ENCODE peak calls at places on chromosomes 11 and 22, in four cellular contexts. N, L, V and Q are unnamed samples. For H3K36me3 and H3K4me1, the result is how much of the 10 kb centered on the place peaks cover.

GRCh38 chr11:77522215-77522614 is 48.3 kb upstream of the PAK1 start:
- DNase-seq in L (no peak), N (no peak), V (no peak), Q (no peak)

GRCh38 chr11:12017865-12018453 is 9.5 kb upstream of the DKK3 start:
- DNase-seq in L (no peak), V (no peak), N (no peak), Q (no peak)

GRCh38 chr11:72395993-72396392 is 38.3 kb downstream of the CLPB start:
- DNase-seq in L (no peak), V (no peak), N (peak), Q (no peak)

GRCh38 chr11:78138281-78138680 is 1.1 kb downstream of the ALG8 start:
- DNase-seq in N (no peak), V (no peak), L (no peak), Q (no peak)

GRCh38 chr11:606245-606644 is 9.5 kb downstream of the IRF7 start:
- DNase-seq in V (peak), N (no peak), L (no peak), Q (no peak)

GRCh38 chr11:11500744-11501487 is 120.9 kb downstream of the GALNT18 start:
- DNase-seq in N (no peak), L (peak), V (no peak), Q (no peak)

GRCh38 chr22:20569059-20570058 is 61.9 kb downstream of the MED15 start:
- DNase-seq in L (no peak), V (peak), N (no peak), Q (peak)

GRCh38 chr11:120714448-120714847 is 202.9 kb downstream of the GRIK4 start:
- DNase-seq in L (no peak), N (no peak), V (no peak), Q (no peak)

DNA sequence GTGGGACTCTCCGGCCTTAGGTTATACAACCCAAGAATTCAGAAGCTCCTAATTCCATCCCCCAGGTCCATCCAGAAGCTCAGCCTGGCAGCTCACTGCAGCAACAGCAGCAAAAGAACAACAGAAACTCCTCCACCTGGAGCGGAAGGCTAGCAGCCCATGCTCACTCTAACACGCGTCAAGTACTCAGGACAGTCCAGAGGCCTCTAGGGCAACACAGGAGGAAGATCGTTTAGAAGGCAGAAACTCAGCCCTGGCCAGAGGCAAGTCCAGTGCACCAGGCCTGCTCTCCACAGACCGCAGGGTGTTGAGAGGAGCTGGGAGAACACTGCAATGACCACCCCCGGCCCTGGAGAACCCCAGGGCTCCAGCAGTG is 17.1 kb downstream of the PLA2G6 start:
- DNase-seq in L (no peak), V (no peak), N (no peak), Q (no peak)
- H3K36me3 ChIP-seq in L (under half), V (under half), N (under half), Q (under half)

GRCh38 chr22:36329217-36330078 is 58.3 kb downstream of the MYH9 start:
- DNase-seq in N (no peak), V (peak), L (peak), Q (no peak)
- H3K4me1 ChIP-seq in N (half or more), V (half or more), L (under half), Q (half or more)

DNA sequence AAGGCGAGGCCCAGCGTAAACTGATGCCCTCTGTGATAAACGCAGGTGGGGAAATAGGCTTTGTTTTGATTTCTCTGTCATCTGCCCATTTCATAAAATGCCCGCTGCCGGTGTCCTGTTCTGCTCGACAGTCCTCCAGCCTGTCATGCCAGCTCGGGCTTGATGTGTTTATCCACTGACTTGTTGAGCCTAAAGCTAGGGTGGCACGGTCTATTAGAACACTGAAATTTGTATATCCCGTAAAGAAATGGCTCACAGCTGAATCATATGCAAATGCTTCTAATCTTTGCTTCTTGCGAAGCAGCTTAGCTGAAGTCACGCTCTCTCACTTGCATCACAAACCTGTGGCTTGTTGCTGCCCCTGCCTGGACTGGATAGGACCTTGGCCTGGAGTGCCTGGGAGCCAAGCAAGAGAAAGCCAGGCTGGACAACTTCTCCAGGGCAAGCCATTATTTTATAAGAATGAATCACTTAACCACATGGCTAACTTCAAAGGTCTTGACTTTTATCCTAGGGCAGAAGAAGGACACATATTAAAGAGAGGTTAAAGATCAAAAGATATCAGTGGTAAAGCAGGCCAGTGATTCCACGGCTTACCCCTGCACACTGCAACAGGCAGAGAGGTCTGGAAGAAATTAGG is 33.1 kb downstream of the EHF start:
- DNase-seq in L (no peak), N (peak), V (peak), Q (no peak)
- TF ChIP-seq CTCF in L (no peak), N (no peak), V (no peak), Q (no peak)

DNA sequence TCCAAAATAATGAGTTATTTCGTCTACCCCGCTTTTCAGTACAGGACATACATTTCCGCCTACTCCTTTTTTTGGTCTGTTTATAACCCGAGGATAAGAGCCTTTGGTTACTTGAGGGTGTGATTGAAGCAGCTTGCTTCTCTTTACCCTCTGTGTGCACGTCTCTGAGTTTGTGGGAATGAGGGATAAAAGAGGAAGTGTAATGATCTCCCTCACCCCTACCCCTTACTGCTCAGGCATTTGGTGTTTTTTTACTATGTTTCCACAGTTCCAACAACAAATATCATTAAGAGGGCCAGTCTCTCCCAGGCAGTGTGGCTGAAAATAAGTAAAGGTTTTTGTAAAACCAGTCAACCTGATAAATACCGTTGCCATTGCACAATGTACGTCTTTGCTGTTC is 83.2 kb upstream of the GAL start:
- DNase-seq in L (no peak), N (no peak), V (no peak), Q (no peak)
- H3K36me3 ChIP-seq in L (half or more), N (half or more), V (half or more), Q (under half)

GRCh38 chr22:39917091-39917703 is 16.3 kb downstream of the GRAP2 start:
- DNase-seq in L (no peak), V (no peak), N (no peak), Q (no peak)

GRCh38 chr22:39914584-39914983 is 13.7 kb downstream of the GRAP2 start:
- DNase-seq in N (no peak), L (no peak), V (no peak), Q (no peak)

GRCh38 chr22:39913886-39914285 is 13.0 kb downstream of the GRAP2 start:
- DNase-seq in N (no peak), V (no peak), L (no peak), Q (no peak)

GRCh38 chr22:39916496-39916895 is 15.6 kb downstream of the GRAP2 start:
- DNase-seq in L (no peak), N (no peak), V (no peak), Q (no peak)

DNA sequence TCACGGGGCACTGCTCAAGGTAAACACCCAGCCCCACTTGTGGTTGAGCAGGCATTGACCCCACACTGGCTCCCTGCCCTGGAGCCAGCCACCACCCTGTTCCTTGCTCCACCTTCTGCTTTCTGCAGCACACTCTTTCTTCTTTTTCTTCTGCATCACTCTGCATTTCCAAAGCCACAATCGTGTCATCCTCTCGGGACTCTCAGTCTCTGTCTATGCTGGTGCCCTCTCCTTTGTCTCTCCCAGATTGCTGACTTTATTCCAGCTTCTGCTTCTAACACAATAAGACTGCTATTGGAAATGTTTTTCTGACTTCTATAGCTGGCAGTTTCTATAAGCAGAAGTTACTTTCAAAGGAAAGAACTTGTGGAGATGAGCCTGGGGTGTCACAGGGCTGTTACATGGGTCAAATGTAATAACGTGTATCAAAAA is 14.4 kb downstream of the GRAP2 start:
- DNase-seq in N (no peak), L (no peak), V (no peak), Q (no peak)
- H3K4me1 ChIP-seq in N (under half), L (under half), V (under half), Q (under half)

GRCh38 chr11:123437236-123437979 is 7.3 kb downstream of the GRAMD1B start:
- DNase-seq in L (no peak), N (no peak), V (no peak), Q (no peak)

GRCh38 chr11:123431619-123432018 is 1.6 kb downstream of the GRAMD1B start:
- DNase-seq in N (no peak), L (no peak), V (no peak), Q (no peak)

GRCh38 chr11:123430736-123431356 is 777 bp downstream of the GRAMD1B start:
- DNase-seq in N (no peak), V (peak), L (no peak), Q (peak)

GRCh38 chr11:123434911-123435310 is 4.8 kb downstream of the GRAMD1B start:
- DNase-seq in V (no peak), L (no peak), N (no peak), Q (no peak)

GRCh38 chr11:123434262-123434661 is 4.2 kb downstream of the GRAMD1B start:
- DNase-seq in N (no peak), V (no peak), L (no peak), Q (no peak)
- TF ChIP-seq CTCF in N (no peak), V (no peak), L (peak), Q (no peak)

GRCh38 chr22:39517470-39517869 is 2.9 kb upstream of the ATF4 start:
- DNase-seq in V (peak), L (no peak), N (no peak), Q (no peak)
- H3K36me3 ChIP-seq in V (half or more), L (under half), N (under half), Q (under half)

GRCh38 chr22:17376950-17377349 is 7.7 kb downstream of the CECR2 start:
- DNase-seq in L (no peak), N (no peak), V (no peak), Q (no peak)
- H3K4me1 ChIP-seq in L (under half), N (under half), V (under half), Q (under half)

GRCh38 chr11:31340903-31341572 is 28.5 kb downstream of the DCDC1 start:
- DNase-seq in N (no peak), L (peak), V (no peak), Q (no peak)
- TF ChIP-seq CTCF in N (no peak), L (peak), V (peak), Q (peak)

DNA sequence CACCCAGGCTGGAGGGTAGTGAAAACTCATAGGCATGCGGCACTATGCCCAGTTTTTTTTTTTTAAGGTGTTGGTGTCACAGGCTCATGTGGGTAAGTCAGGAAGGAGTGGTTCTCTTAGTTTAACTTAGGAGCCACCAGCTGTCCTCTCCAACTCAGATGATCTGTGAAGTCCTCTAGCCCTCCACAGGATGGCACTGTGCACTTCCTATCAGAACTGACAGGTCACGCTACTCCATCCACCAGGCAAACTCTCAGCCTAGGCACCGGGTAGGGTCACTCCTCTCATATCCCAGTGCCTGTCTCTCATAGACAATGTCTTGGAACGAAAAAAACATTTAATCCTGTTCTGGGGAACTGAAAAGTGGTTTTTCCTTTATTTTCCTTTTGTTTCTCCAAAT is 16.5 kb downstream of the NAP1L4 start:
- DNase-seq in V (no peak), L (no peak), N (no peak), Q (no peak)
- H3K36me3 ChIP-seq in V (half or more), L (half or more), N (half or more), Q (under half)